ENCODE peak calls at places on chromosomes 13 and 19, in ten cellular contexts. One of them, this sample, is unnamed.

GRCh38 chr13:48235100-48235813 is 2.3 kb downstream of the ITM2B start:
- DNase-seq in brain microvascular endothelial cell: no peak
- DNase-seq in cardiac fibroblast: no peak
- DNase-seq in GM13976: peak; percentile 29
- DNase-seq in left lung: no peak
- DNase-seq in mammary epithelial cell: peak; percentile 62
- DNase-seq in HL-60: no peak
- DNase-seq in choroid plexus epithelial cell: peak; percentile 54
- DNase-seq in uterus: no peak
- DNase-seq in endothelial cell of umbilical vein: peak; percentile 61
- DNase-seq in this sample: peak; percentile 57

GRCh38 chr19:46818812-46819211 is 30.4 kb upstream of the SLC1A5 start:
- DNase-seq in choroid plexus epithelial cell: peak; percentile 54
- DNase-seq in endothelial cell of umbilical vein: no peak
- DNase-seq in GM13976: no peak
- DNase-seq in HL-60: no peak
- DNase-seq in cardiac fibroblast: peak; percentile 46
- DNase-seq in uterus: no peak
- DNase-seq in left lung: no peak
- DNase-seq in brain microvascular endothelial cell: peak; percentile 10
- DNase-seq in mammary epithelial cell: no peak
- DNase-seq in this sample: no peak

GRCh38 chr19:38303517-38304351 is at the start of gene C19orf33:
- DNase-seq in endothelial cell of umbilical vein: no peak
- DNase-seq in choroid plexus epithelial cell: no peak
- DNase-seq in HL-60: no peak
- DNase-seq in left lung: peak; percentile 78
- DNase-seq in mammary epithelial cell: peak; percentile 83
- DNase-seq in uterus: no peak
- DNase-seq in cardiac fibroblast: peak; percentile 25
- DNase-seq in GM13976: no peak
- DNase-seq in brain microvascular endothelial cell: no peak
- DNase-seq in this sample: no peak

GRCh38 chr13:110923777-110924638 is 9.1 kb upstream of the ANKRD10 start:
- DNase-seq in cardiac fibroblast: no peak
- DNase-seq in endothelial cell of umbilical vein: no peak
- DNase-seq in HL-60: no peak
- DNase-seq in GM13976: peak; percentile 1
- DNase-seq in left lung: no peak
- DNase-seq in choroid plexus epithelial cell: no peak
- DNase-seq in brain microvascular endothelial cell: no peak
- DNase-seq in uterus: no peak
- DNase-seq in mammary epithelial cell: no peak
- DNase-seq in this sample: no peak

GRCh38 chr19:47186337-47187022 is 44.5 kb downstream of the BBC3 start:
- DNase-seq in GM13976: peak; percentile 88
- DNase-seq in left lung: no peak
- DNase-seq in HL-60: no peak
- DNase-seq in mammary epithelial cell: no peak
- DNase-seq in uterus: no peak
- DNase-seq in brain microvascular endothelial cell: no peak
- DNase-seq in cardiac fibroblast: no peak
- DNase-seq in choroid plexus epithelial cell: no peak
- DNase-seq in endothelial cell of umbilical vein: no peak
- DNase-seq in this sample: peak; percentile 90

GRCh38 chr19:12828494-12828893 is 5.9 kb downstream of the RTBDN start:
- DNase-seq in cardiac fibroblast: peak; percentile 57
- DNase-seq in HL-60: no peak
- DNase-seq in mammary epithelial cell: no peak
- DNase-seq in uterus: no peak
- DNase-seq in endothelial cell of umbilical vein: no peak
- DNase-seq in left lung: no peak
- DNase-seq in GM13976: peak; percentile 65
- DNase-seq in choroid plexus epithelial cell: no peak
- DNase-seq in brain microvascular endothelial cell: no peak
- DNase-seq in this sample: peak; percentile 56

GRCh38 chr19:53422551-53422950 is 9.2 kb upstream of the ZNF761 start:
- DNase-seq in mammary epithelial cell: no peak
- DNase-seq in uterus: no peak
- DNase-seq in cardiac fibroblast: no peak
- DNase-seq in endothelial cell of umbilical vein: no peak
- DNase-seq in choroid plexus epithelial cell: no peak
- DNase-seq in left lung: no peak
- DNase-seq in HL-60: no peak
- DNase-seq in GM13976: no peak
- DNase-seq in brain microvascular endothelial cell: no peak
- DNase-seq in this sample: no peak

GRCh38 chr13:76846363-76846762 is 39.8 kb downstream of the KCTD12 start:
- DNase-seq in GM13976: no peak
- DNase-seq in mammary epithelial cell: no peak
- DNase-seq in endothelial cell of umbilical vein: no peak
- DNase-seq in cardiac fibroblast: no peak
- DNase-seq in left lung: no peak
- DNase-seq in choroid plexus epithelial cell: no peak
- DNase-seq in uterus: no peak
- DNase-seq in brain microvascular endothelial cell: no peak
- DNase-seq in HL-60: no peak
- DNase-seq in this sample: no peak

GRCh38 chr13:106087201-106087600 is 448.3 kb downstream of the EFNB2 start:
- DNase-seq in HL-60: no peak
- DNase-seq in mammary epithelial cell: no peak
- DNase-seq in uterus: no peak
- DNase-seq in choroid plexus epithelial cell: no peak
- DNase-seq in brain microvascular endothelial cell: no peak
- DNase-seq in endothelial cell of umbilical vein: no peak
- DNase-seq in GM13976: no peak
- DNase-seq in left lung: no peak
- DNase-seq in cardiac fibroblast: no peak
- DNase-seq in this sample: no peak

GRCh38 chr19:33634361-33635091 is 12.8 kb downstream of the CHST8 start:
- DNase-seq in brain microvascular endothelial cell: no peak
- DNase-seq in uterus: no peak
- DNase-seq in GM13976: no peak
- DNase-seq in cardiac fibroblast: no peak
- DNase-seq in left lung: no peak
- DNase-seq in HL-60: no peak
- DNase-seq in mammary epithelial cell: no peak
- DNase-seq in choroid plexus epithelial cell: no peak
- DNase-seq in endothelial cell of umbilical vein: no peak
- DNase-seq in this sample: no peak

GRCh38 chr19:49553451-49554271 is 25.9 kb downstream of the RCN3 start:
- DNase-seq in left lung: no peak
- DNase-seq in HL-60: no peak
- DNase-seq in endothelial cell of umbilical vein: peak; percentile 65
- DNase-seq in mammary epithelial cell: peak; percentile 92
- DNase-seq in uterus: no peak
- DNase-seq in choroid plexus epithelial cell: peak; percentile 70
- DNase-seq in brain microvascular endothelial cell: peak; percentile 72
- DNase-seq in cardiac fibroblast: peak; percentile 30
- DNase-seq in GM13976: no peak
- DNase-seq in this sample: no peak

GRCh38 chr13:106858910-106859309 is 291.0 kb upstream of the ARGLU1 start:
- DNase-seq in brain microvascular endothelial cell: no peak
- DNase-seq in choroid plexus epithelial cell: no peak
- DNase-seq in endothelial cell of umbilical vein: no peak
- DNase-seq in cardiac fibroblast: no peak
- DNase-seq in mammary epithelial cell: no peak
- DNase-seq in GM13976: no peak
- DNase-seq in left lung: no peak
- DNase-seq in uterus: no peak
- DNase-seq in HL-60: no peak
- DNase-seq in this sample: no peak

GRCh38 chr13:36395280-36395679 is 37.0 kb upstream of the CCNA1 start:
- DNase-seq in mammary epithelial cell: peak; percentile 20
- DNase-seq in HL-60: no peak
- DNase-seq in endothelial cell of umbilical vein: peak; percentile 54
- DNase-seq in choroid plexus epithelial cell: peak; percentile 85
- DNase-seq in brain microvascular endothelial cell: no peak
- DNase-seq in left lung: no peak
- DNase-seq in uterus: no peak
- DNase-seq in cardiac fibroblast: peak; percentile 83
- DNase-seq in GM13976: no peak
- DNase-seq in this sample: peak; percentile 17
- TF ChIP-seq CTCF in mammary epithelial cell: peak; percentile 54
- TF ChIP-seq CTCF in HL-60: peak; percentile 33
- TF ChIP-seq CTCF in endothelial cell of umbilical vein: no peak
- TF ChIP-seq CTCF in choroid plexus epithelial cell: peak; percentile 62
- TF ChIP-seq CTCF in brain microvascular endothelial cell: peak; percentile 46
- TF ChIP-seq CTCF in left lung: peak; percentile 28
- TF ChIP-seq CTCF in uterus: peak; percentile 35
- TF ChIP-seq CTCF in cardiac fibroblast: peak; percentile 60
- TF ChIP-seq CTCF in GM13976: no peak
- TF ChIP-seq CTCF in this sample: no peak

GRCh38 chr19:15154002-15154612 is 46.7 kb downstream of the NOTCH3 start:
- DNase-seq in cardiac fibroblast: peak; percentile 64
- DNase-seq in uterus: no peak
- DNase-seq in choroid plexus epithelial cell: peak; percentile 72
- DNase-seq in brain microvascular endothelial cell: peak; percentile 60
- DNase-seq in mammary epithelial cell: peak; percentile 41
- DNase-seq in GM13976: no peak
- DNase-seq in endothelial cell of umbilical vein: peak; percentile 52
- DNase-seq in left lung: no peak
- DNase-seq in HL-60: no peak
- DNase-seq in this sample: peak; percentile 33
- TF ChIP-seq CTCF in cardiac fibroblast: peak; percentile 75
- TF ChIP-seq CTCF in uterus: no peak
- TF ChIP-seq CTCF in choroid plexus epithelial cell: peak; percentile 75
- TF ChIP-seq CTCF in brain microvascular endothelial cell: peak; percentile 81
- TF ChIP-seq CTCF in mammary epithelial cell: peak; percentile 70
- TF ChIP-seq CTCF in GM13976: peak; percentile 34
- TF ChIP-seq CTCF in endothelial cell of umbilical vein: peak; percentile 51
- TF ChIP-seq CTCF in left lung: peak; percentile 28
- TF ChIP-seq CTCF in HL-60: peak; percentile 83
- TF ChIP-seq CTCF in this sample: no peak

GRCh38 chr13:42495256-42495655 is 78.7 kb upstream of the TNFSF11 start:
- DNase-seq in brain microvascular endothelial cell: peak; percentile 67
- DNase-seq in GM13976: no peak
- DNase-seq in choroid plexus epithelial cell: peak; percentile 43
- DNase-seq in HL-60: no peak
- DNase-seq in cardiac fibroblast: no peak
- DNase-seq in uterus: no peak
- DNase-seq in mammary epithelial cell: peak; percentile 65
- DNase-seq in endothelial cell of umbilical vein: peak; percentile 13
- DNase-seq in left lung: no peak
- DNase-seq in this sample: no peak

GRCh38 chr13:42494157-42494556 is 79.8 kb upstream of the TNFSF11 start:
- DNase-seq in GM13976: no peak
- DNase-seq in uterus: no peak
- DNase-seq in mammary epithelial cell: peak; percentile 22
- DNase-seq in cardiac fibroblast: no peak
- DNase-seq in endothelial cell of umbilical vein: peak; percentile 30
- DNase-seq in choroid plexus epithelial cell: no peak
- DNase-seq in HL-60: no peak
- DNase-seq in brain microvascular endothelial cell: no peak
- DNase-seq in left lung: no peak
- DNase-seq in this sample: no peak

GRCh38 chr13:42495751-42496150 is 78.2 kb upstream of the TNFSF11 start:
- DNase-seq in uterus: no peak
- DNase-seq in mammary epithelial cell: no peak
- DNase-seq in choroid plexus epithelial cell: no peak
- DNase-seq in endothelial cell of umbilical vein: no peak
- DNase-seq in left lung: no peak
- DNase-seq in HL-60: no peak
- DNase-seq in brain microvascular endothelial cell: no peak
- DNase-seq in GM13976: no peak
- DNase-seq in cardiac fibroblast: no peak
- DNase-seq in this sample: peak; percentile 28

GRCh38 chr13:42497798-42498197 is 76.2 kb upstream of the TNFSF11 start:
- DNase-seq in left lung: no peak
- DNase-seq in brain microvascular endothelial cell: peak; percentile 86
- DNase-seq in mammary epithelial cell: peak; percentile 87
- DNase-seq in choroid plexus epithelial cell: peak; percentile 91
- DNase-seq in endothelial cell of umbilical vein: peak; percentile 82
- DNase-seq in HL-60: no peak
- DNase-seq in uterus: no peak
- DNase-seq in GM13976: peak; percentile 38
- DNase-seq in cardiac fibroblast: peak; percentile 83
- DNase-seq in this sample: peak; percentile 45

GRCh38 chr13:42498521-42498920 is 75.4 kb upstream of the TNFSF11 start:
- DNase-seq in cardiac fibroblast: no peak
- DNase-seq in brain microvascular endothelial cell: no peak
- DNase-seq in choroid plexus epithelial cell: peak; percentile 48
- DNase-seq in endothelial cell of umbilical vein: no peak
- DNase-seq in HL-60: no peak
- DNase-seq in GM13976: no peak
- DNase-seq in uterus: no peak
- DNase-seq in mammary epithelial cell: no peak
- DNase-seq in left lung: no peak
- DNase-seq in this sample: no peak
- TF ChIP-seq CTCF in cardiac fibroblast: peak; percentile 20
- TF ChIP-seq CTCF in brain microvascular endothelial cell: peak; percentile 33
- TF ChIP-seq CTCF in choroid plexus epithelial cell: peak; percentile 57
- TF ChIP-seq CTCF in endothelial cell of umbilical vein: no peak
- TF ChIP-seq CTCF in HL-60: no peak
- TF ChIP-seq CTCF in GM13976: peak; percentile 11
- TF ChIP-seq CTCF in uterus: no peak
- TF ChIP-seq CTCF in mammary epithelial cell: peak; percentile 13
- TF ChIP-seq CTCF in left lung: no peak
- TF ChIP-seq CTCF in this sample: no peak

GRCh38 chr13:113545931-113546516 is 38.5 kb upstream of the TFDP1 start:
- DNase-seq in left lung: peak; percentile 23
- DNase-seq in mammary epithelial cell: no peak
- DNase-seq in HL-60: no peak
- DNase-seq in GM13976: no peak
- DNase-seq in choroid plexus epithelial cell: no peak
- DNase-seq in brain microvascular endothelial cell: no peak
- DNase-seq in cardiac fibroblast: no peak
- DNase-seq in uterus: no peak
- DNase-seq in endothelial cell of umbilical vein: peak; percentile 26
- DNase-seq in this sample: no peak
- TF ChIP-seq CTCF in left lung: no peak
- TF ChIP-seq CTCF in mammary epithelial cell: no peak
- TF ChIP-seq CTCF in HL-60: no peak
- TF ChIP-seq CTCF in GM13976: no peak
- TF ChIP-seq CTCF in choroid plexus epithelial cell: no peak
- TF ChIP-seq CTCF in brain microvascular endothelial cell: no peak
- TF ChIP-seq CTCF in cardiac fibroblast: no peak
- TF ChIP-seq CTCF in uterus: no peak
- TF ChIP-seq CTCF in endothelial cell of umbilical vein: no peak
- TF ChIP-seq CTCF in this sample: no peak

This sample was measured in GM20000.